ENCODE peak calls at places on chromosome 10, in nine cellular contexts. One of them, this sample, is unnamed.
A peak's percentile ranks its signal among the peaks of the same experiment; 100 is the strongest.

GRCh38 chr10:84607523-84607922 is 279.1 kb downstream of the CCSER2 start:
- DNase-seq in transverse colon: no peak
- DNase-seq in psoas muscle: no peak
- DNase-seq in tibial nerve: no peak
- DNase-seq in gastrocnemius medialis: no peak
- DNase-seq in neural progenitor cell: no peak
- DNase-seq in hepatocyte: no peak
- DNase-seq in A549: no peak
- DNase-seq in CD4-positive, alpha-beta T cell: no peak
- DNase-seq in this sample: peak; percentile 48

GRCh38 chr10:45470098-45471012 is 96.3 kb downstream of the ALOX5 start:
- DNase-seq in A549: no peak
- DNase-seq in hepatocyte: peak; percentile 46
- DNase-seq in tibial nerve: no peak
- DNase-seq in transverse colon: peak; percentile 34
- DNase-seq in psoas muscle: no peak
- DNase-seq in gastrocnemius medialis: no peak
- DNase-seq in neural progenitor cell: no peak
- DNase-seq in CD4-positive, alpha-beta T cell: peak; percentile 31
- DNase-seq in this sample: no peak

GRCh38 chr10:128725531-128725930 is 599.3 kb upstream of the MKI67 start:
- DNase-seq in gastrocnemius medialis: no peak
- DNase-seq in transverse colon: no peak
- DNase-seq in hepatocyte: no peak
- DNase-seq in CD4-positive, alpha-beta T cell: no peak
- DNase-seq in A549: no peak
- DNase-seq in psoas muscle: no peak
- DNase-seq in neural progenitor cell: no peak
- DNase-seq in tibial nerve: no peak
- DNase-seq in this sample: no peak

GRCh38 chr10:73414230-73414981 is 548 bp upstream of the ANXA7 start:
- DNase-seq in A549: no peak
- DNase-seq in CD4-positive, alpha-beta T cell: no peak
- DNase-seq in tibial nerve: no peak
- DNase-seq in psoas muscle: no peak
- DNase-seq in hepatocyte: peak; percentile 20
- DNase-seq in transverse colon: peak; percentile 48
- DNase-seq in gastrocnemius medialis: no peak
- DNase-seq in neural progenitor cell: no peak
- DNase-seq in this sample: no peak

GRCh38 chr10:2508971-2509605 is 558.3 kb upstream of the PFKP start:
- DNase-seq in A549: no peak
- DNase-seq in neural progenitor cell: no peak
- DNase-seq in hepatocyte: peak; percentile 18
- DNase-seq in transverse colon: no peak
- DNase-seq in psoas muscle: no peak
- DNase-seq in tibial nerve: no peak
- DNase-seq in CD4-positive, alpha-beta T cell: no peak
- DNase-seq in gastrocnemius medialis: no peak
- DNase-seq in this sample: no peak

GRCh38 chr10:68224810-68225209 is 7.1 kb downstream of the ATOH7 start:
- DNase-seq in neural progenitor cell: no peak
- DNase-seq in tibial nerve: no peak
- DNase-seq in psoas muscle: no peak
- DNase-seq in gastrocnemius medialis: no peak
- DNase-seq in CD4-positive, alpha-beta T cell: no peak
- DNase-seq in A549: no peak
- DNase-seq in transverse colon: no peak
- DNase-seq in hepatocyte: no peak
- DNase-seq in this sample: no peak

GRCh38 chr10:43930243-43930642 is 281.6 kb upstream of the ZNF32 start:
- DNase-seq in A549: no peak
- DNase-seq in psoas muscle: no peak
- DNase-seq in tibial nerve: no peak
- DNase-seq in CD4-positive, alpha-beta T cell: no peak
- DNase-seq in transverse colon: no peak
- DNase-seq in neural progenitor cell: no peak
- DNase-seq in gastrocnemius medialis: no peak
- DNase-seq in hepatocyte: no peak
- DNase-seq in this sample: no peak

GRCh38 chr10:69088471-69088769 is 517 bp downstream of the SRGN start:
- DNase-seq in CD4-positive, alpha-beta T cell: no peak
- DNase-seq in neural progenitor cell: no peak
- DNase-seq in A549: no peak
- DNase-seq in psoas muscle: no peak
- DNase-seq in tibial nerve: no peak
- DNase-seq in transverse colon: no peak
- DNase-seq in hepatocyte: no peak
- DNase-seq in gastrocnemius medialis: no peak
- DNase-seq in this sample: no peak

GRCh38 chr10:15433850-15434537 is 62.9 kb upstream of the FAM171A1 start:
- DNase-seq in tibial nerve: peak; percentile 62
- DNase-seq in CD4-positive, alpha-beta T cell: peak; percentile 7
- DNase-seq in psoas muscle: no peak
- DNase-seq in neural progenitor cell: peak; percentile 68
- DNase-seq in transverse colon: no peak
- DNase-seq in gastrocnemius medialis: no peak
- DNase-seq in hepatocyte: peak; percentile 81
- DNase-seq in A549: peak; percentile 50
- DNase-seq in this sample: no peak

GRCh38 chr10:19819419-19820033 is 3.3 kb downstream of the PLXDC2 start:
- DNase-seq in CD4-positive, alpha-beta T cell: no peak
- DNase-seq in gastrocnemius medialis: peak; percentile 18
- DNase-seq in transverse colon: peak; percentile 32
- DNase-seq in psoas muscle: no peak
- DNase-seq in A549: peak; percentile 52
- DNase-seq in hepatocyte: peak; percentile 56
- DNase-seq in tibial nerve: peak; percentile 89
- DNase-seq in neural progenitor cell: peak; percentile 38
- DNase-seq in this sample: peak; percentile 59

GRCh38 chr10:36224431-36224985 is 582.4 kb upstream of the FZD8 start:
- DNase-seq in A549: no peak
- DNase-seq in CD4-positive, alpha-beta T cell: no peak
- DNase-seq in hepatocyte: no peak
- DNase-seq in tibial nerve: no peak
- DNase-seq in neural progenitor cell: no peak
- DNase-seq in psoas muscle: no peak
- DNase-seq in transverse colon: no peak
- DNase-seq in gastrocnemius medialis: no peak
- DNase-seq in this sample: no peak

GRCh38 chr10:17747883-17748550 is 4.0 kb upstream of the TMEM236 start:
- DNase-seq in gastrocnemius medialis: no peak
- DNase-seq in CD4-positive, alpha-beta T cell: no peak
- DNase-seq in tibial nerve: no peak
- DNase-seq in transverse colon: no peak
- DNase-seq in neural progenitor cell: no peak
- DNase-seq in A549: peak; percentile 10
- DNase-seq in psoas muscle: no peak
- DNase-seq in hepatocyte: no peak
- DNase-seq in this sample: no peak

GRCh38 chr10:125149278-125150047 is 10.9 kb downstream of the CTBP2 start:
- DNase-seq in psoas muscle: peak; percentile 73
- DNase-seq in transverse colon: peak; percentile 82
- DNase-seq in gastrocnemius medialis: peak; percentile 92
- DNase-seq in A549: peak; percentile 60
- DNase-seq in CD4-positive, alpha-beta T cell: no peak
- DNase-seq in tibial nerve: peak; percentile 79
- DNase-seq in neural progenitor cell: no peak
- DNase-seq in hepatocyte: peak; percentile 79
- DNase-seq in this sample: peak; percentile 90

GRCh38 chr10:124249812-124250432 is 156.5 kb upstream of the CHST15 start:
- DNase-seq in neural progenitor cell: peak; percentile 51
- DNase-seq in psoas muscle: no peak
- DNase-seq in A549: no peak
- DNase-seq in tibial nerve: no peak
- DNase-seq in gastrocnemius medialis: no peak
- DNase-seq in hepatocyte: no peak
- DNase-seq in CD4-positive, alpha-beta T cell: no peak
- DNase-seq in transverse colon: peak; percentile 3
- DNase-seq in this sample: no peak

GRCh38 chr10:76231258-76231934 is 800.0 kb downstream of the LRMDA start:
- DNase-seq in gastrocnemius medialis: no peak
- DNase-seq in hepatocyte: no peak
- DNase-seq in neural progenitor cell: peak; percentile 36
- DNase-seq in A549: no peak
- DNase-seq in CD4-positive, alpha-beta T cell: no peak
- DNase-seq in tibial nerve: no peak
- DNase-seq in psoas muscle: no peak
- DNase-seq in transverse colon: no peak
- DNase-seq in this sample: no peak

GRCh38 chr10:30742471-30742870 is 112.9 kb upstream of the LYZL2 start:
- DNase-seq in CD4-positive, alpha-beta T cell: no peak
- DNase-seq in neural progenitor cell: no peak
- DNase-seq in psoas muscle: no peak
- DNase-seq in tibial nerve: no peak
- DNase-seq in hepatocyte: no peak
- DNase-seq in transverse colon: no peak
- DNase-seq in gastrocnemius medialis: no peak
- DNase-seq in A549: no peak
- DNase-seq in this sample: no peak

DNA sequence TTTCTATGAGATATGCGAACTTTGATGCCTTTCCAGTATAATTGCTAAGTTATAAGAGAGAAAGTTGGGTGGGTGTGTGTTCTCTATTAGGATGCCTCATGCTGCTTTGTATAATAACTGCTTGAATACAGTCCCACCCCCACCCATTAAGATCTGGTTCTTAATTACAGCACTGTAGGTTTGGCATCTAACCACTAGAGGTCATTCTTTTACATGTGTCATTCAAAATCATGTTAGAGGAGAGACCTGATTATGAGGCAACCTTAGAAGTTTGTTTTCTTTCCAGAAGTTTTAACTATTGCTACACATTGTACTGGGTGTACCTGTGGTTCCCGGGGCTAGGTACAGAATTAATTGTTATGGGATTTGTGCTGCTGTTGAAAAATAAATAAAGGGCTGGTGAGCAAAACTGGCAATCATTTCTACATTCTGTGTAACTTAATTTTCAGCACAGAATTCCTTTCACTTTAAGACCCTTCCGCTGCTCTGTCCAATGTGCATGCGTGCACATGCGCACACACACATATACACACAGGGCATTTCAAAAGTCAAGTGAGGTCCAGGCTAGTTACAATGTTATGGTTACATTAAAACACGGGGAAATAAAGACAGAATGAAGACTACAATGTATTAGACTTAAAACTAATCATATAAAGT is 1156.3 kb downstream of the SORCS3 start:
- DNase-seq in transverse colon: no peak
- DNase-seq in A549: peak; percentile 25
- DNase-seq in hepatocyte: peak; percentile 62
- DNase-seq in gastrocnemius medialis: no peak
- DNase-seq in neural progenitor cell: peak; percentile 54
- DNase-seq in psoas muscle: no peak
- DNase-seq in tibial nerve: no peak
- DNase-seq in CD4-positive, alpha-beta T cell: no peak
- DNase-seq in this sample: no peak
- TF ChIP-seq CTCF in transverse colon: peak; percentile 45
- TF ChIP-seq CTCF in A549: peak; percentile 27
- TF ChIP-seq CTCF in hepatocyte: peak; percentile 77
- TF ChIP-seq CTCF in gastrocnemius medialis: no peak
- TF ChIP-seq CTCF in neural progenitor cell: peak; percentile 76
- TF ChIP-seq CTCF in psoas muscle: peak; percentile 30
- TF ChIP-seq CTCF in tibial nerve: peak; percentile 52
- TF ChIP-seq CTCF in CD4-positive, alpha-beta T cell: peak; percentile 32
- TF ChIP-seq CTCF in this sample: no peak

DNA sequence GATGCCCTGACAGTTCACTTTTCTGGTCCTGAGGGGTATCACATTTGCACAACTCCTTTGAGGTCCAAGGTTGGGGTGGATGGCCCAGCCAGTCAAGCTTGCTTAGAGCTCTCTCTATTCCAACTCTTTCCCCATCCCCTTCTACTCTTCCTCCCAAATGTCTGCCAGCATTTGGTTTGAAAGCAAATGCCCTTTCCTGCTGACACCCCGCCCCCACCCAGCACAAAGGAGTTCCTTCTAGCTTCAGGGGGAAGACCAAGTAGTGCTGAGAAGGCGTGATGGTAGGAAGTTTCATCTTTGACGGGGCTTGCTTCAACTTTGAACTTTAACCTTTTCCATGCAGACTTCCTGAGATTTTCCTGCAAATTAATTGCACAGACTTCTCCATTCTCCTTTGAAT is 137.5 kb upstream of the TCF7L2 start:
- DNase-seq in A549: no peak
- DNase-seq in neural progenitor cell: no peak
- DNase-seq in hepatocyte: no peak
- DNase-seq in gastrocnemius medialis: no peak
- DNase-seq in transverse colon: no peak
- DNase-seq in tibial nerve: no peak
- DNase-seq in psoas muscle: no peak
- DNase-seq in CD4-positive, alpha-beta T cell: no peak
- DNase-seq in this sample: no peak
- H3K27ac ChIP-seq in A549: peak overlapping the region; percentile 88
- H3K27ac ChIP-seq in neural progenitor cell: no peak overlapping the region
- H3K27ac ChIP-seq in hepatocyte: peak overlapping the region; percentile 42
- H3K27ac ChIP-seq in gastrocnemius medialis: no peak overlapping the region
- H3K27ac ChIP-seq in transverse colon: no peak overlapping the region
- H3K27ac ChIP-seq in tibial nerve: peak overlapping the region; percentile 27
- H3K27ac ChIP-seq in psoas muscle: no peak overlapping the region
- H3K27ac ChIP-seq in CD4-positive, alpha-beta T cell: no peak overlapping the region
- H3K27ac ChIP-seq in this sample: no peak overlapping the region

DNA sequence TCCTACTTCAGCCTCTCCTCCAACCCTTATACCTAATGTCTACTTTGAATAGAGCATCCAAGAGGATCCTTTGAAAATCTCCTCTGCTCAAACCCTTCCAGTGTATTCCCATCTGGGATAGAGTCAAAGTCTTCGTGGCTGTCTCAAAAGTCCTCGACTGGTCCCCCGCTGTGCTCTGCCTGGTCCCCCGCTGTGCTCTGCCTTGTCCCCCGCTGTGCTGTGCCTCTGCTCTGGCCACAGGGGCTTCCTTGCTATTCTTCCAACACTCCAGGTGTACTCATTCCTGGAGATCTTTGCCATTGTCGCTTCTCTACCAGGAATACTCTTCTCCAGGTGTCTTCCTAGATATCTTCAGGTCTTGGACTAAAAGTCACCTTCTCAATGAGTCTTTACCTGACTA is 36.1 kb upstream of the COMMD3 start:
- DNase-seq in gastrocnemius medialis: no peak
- DNase-seq in tibial nerve: no peak
- DNase-seq in transverse colon: no peak
- DNase-seq in A549: no peak
- DNase-seq in hepatocyte: no peak
- DNase-seq in CD4-positive, alpha-beta T cell: no peak
- DNase-seq in neural progenitor cell: no peak
- DNase-seq in psoas muscle: no peak
- DNase-seq in this sample: no peak
- H3K9me3 ChIP-seq in gastrocnemius medialis: no peaks in the 10 kb centered on the region
- H3K9me3 ChIP-seq in tibial nerve: no peaks in the 10 kb centered on the region
- H3K9me3 ChIP-seq in transverse colon: no peaks in the 10 kb centered on the region
- H3K9me3 ChIP-seq in A549: no peaks in the 10 kb centered on the region
- H3K9me3 ChIP-seq in hepatocyte: no peaks in the 10 kb centered on the region
- H3K9me3 ChIP-seq in CD4-positive, alpha-beta T cell: no peaks in the 10 kb centered on the region
- H3K9me3 ChIP-seq in neural progenitor cell: no peaks in the 10 kb centered on the region
- H3K9me3 ChIP-seq in psoas muscle: no peaks in the 10 kb centered on the region
- H3K9me3 ChIP-seq in this sample: no peaks in the 10 kb centered on the region

GRCh38 chr10:118809821-118810220 is 55.1 kb upstream of the CACUL1 start:
- DNase-seq in psoas muscle: no peak
- DNase-seq in transverse colon: no peak
- DNase-seq in tibial nerve: no peak
- DNase-seq in A549: no peak
- DNase-seq in CD4-positive, alpha-beta T cell: no peak
- DNase-seq in gastrocnemius medialis: no peak
- DNase-seq in hepatocyte: no peak
- DNase-seq in neural progenitor cell: no peak
- DNase-seq in this sample: no peak
- TF ChIP-seq CTCF in psoas muscle: no peak
- TF ChIP-seq CTCF in transverse colon: no peak
- TF ChIP-seq CTCF in tibial nerve: no peak
- TF ChIP-seq CTCF in A549: no peak
- TF ChIP-seq CTCF in CD4-positive, alpha-beta T cell: no peak
- TF ChIP-seq CTCF in gastrocnemius medialis: no peak
- TF ChIP-seq CTCF in hepatocyte: no peak
- TF ChIP-seq CTCF in neural progenitor cell: no peak
- TF ChIP-seq CTCF in this sample: no peak